ENCODE peak calls at places on chromosomes 12 and 14, in ten cellular contexts. G is left kidney; A is aorta; W is activated CD4-positive, alpha-beta memory T cell treated with anti-CD3 and anti-CD28 coated beads for 36 hours; H is D341Med; B is GM23248; C is MV-4-11; P is DMS79 treated with DMSO at 0.1 percent for 48 hours; K is fibroblast of lung; X is stimulated activated CD4-positive, alpha-beta T cell treated with anti-CD3 and anti-CD28 coated beads, Interleukin-15, amount 100 ng/mL, for 24 hours. R is an unnamed sample.

GRCh38 chr12:1332327-1332726 is 262.1 kb downstream of the FBXL14 start:
- DNase-seq in P (no peak), B (no peak), H (no peak), X (no peak), K (no peak), G (no peak), A (no peak), C (no peak), W (no peak), R (no peak)

GRCh38 chr12:53645191-53645590 is 19.0 kb upstream of the ATF7 start:
- DNase-seq in W (no peak), C (no peak), X (no peak), B (peak), G (no peak), A (no peak), K (peak), P (no peak), H (no peak), R (no peak)

GRCh38 chr12:120257041-120257821 is 8.3 kb downstream of the PXN start:
- DNase-seq in G (peak), P (no peak), K (peak), H (no peak), W (no peak), B (peak), C (no peak), X (no peak), A (no peak), R (peak)

GRCh38 chr14:64931123-64931522 is 11.4 kb downstream of the GPX2 start:
- DNase-seq in K (no peak), G (no peak), C (no peak), P (no peak), A (no peak), B (no peak), H (no peak), X (no peak), W (no peak), R (no peak)

GRCh38 chr12:26787125-26787495 is 45.9 kb downstream of the ITPR2 start:
- DNase-seq in A (no peak), H (no peak), K (peak), W (no peak), C (no peak), G (no peak), X (no peak), B (peak), P (no peak), R (no peak)

GRCh38 chr12:106767954-106768501 is 6.5 kb upstream of the RIC8B start:
- DNase-seq in A (no peak), C (no peak), P (no peak), B (no peak), G (peak), H (no peak), W (no peak), X (no peak), K (peak), R (peak)

GRCh38 chr14:69657961-69658360 is 46.6 kb downstream of the SUSD6 start:
- DNase-seq in W (no peak), X (no peak), G (peak), A (no peak), C (no peak), P (peak), H (no peak), B (peak), K (peak), R (no peak)

GRCh38 chr12:69068431-69068830 is 135.5 kb upstream of the CPM start:
- DNase-seq in P (no peak), K (peak), B (peak), X (peak), H (no peak), G (no peak), C (peak), A (no peak), W (peak), R (no peak)

GRCh38 chr14:80658733-80659132 is 282.8 kb downstream of the CEP128 start:
- DNase-seq in W (no peak), X (no peak), H (no peak), P (no peak), K (no peak), A (no peak), B (no peak), C (no peak), G (no peak), R (peak)

GRCh38 chr14:97266653-97267052 is 469.5 kb downstream of the VRK1 start:
- DNase-seq in X (no peak), H (no peak), W (no peak), C (no peak), P (no peak), K (peak), B (peak), A (no peak), G (peak), R (no peak)

GRCh38 chr12:31324116-31324844 is 1.7 kb downstream of the SINHCAF start:
- DNase-seq in H (peak), G (peak), B (peak), X (peak), K (peak), A (peak), P (peak), C (peak), W (peak), R (peak)

GRCh38 chr12:88578274-88578673 is 2.0 kb downstream of the KITLG start:
- DNase-seq in B (peak), X (no peak), H (peak), W (no peak), K (peak), P (peak), G (peak), A (no peak), C (no peak), R (no peak)

GRCh38 chr14:35898217-35898775 is 72.2 kb downstream of the BRMS1L start:
- DNase-seq in C (no peak), G (no peak), P (no peak), W (no peak), K (no peak), X (no peak), H (no peak), A (no peak), B (no peak), R (no peak)

GRCh38 chr12:121697093-121697698 is 15.4 kb upstream of the TMEM120B start:
- DNase-seq in C (peak), X (peak), W (no peak), B (peak), P (peak), A (no peak), H (peak), G (peak), K (peak), R (peak)

GRCh38 chr14:100285021-100285912 is 21.0 kb downstream of the SLC25A29 start:
- DNase-seq in X (peak), P (peak), C (peak), K (peak), A (peak), B (peak), W (peak), G (peak), H (peak), R (peak)

GRCh38 chr14:56268039-56268438 is 149.8 kb downstream of the PELI2 start:
- DNase-seq in C (no peak), X (no peak), B (peak), P (no peak), G (no peak), K (peak), W (no peak), A (no peak), H (no peak), R (no peak)

GRCh38 chr12:56954956-56955355 is 2.5 kb downstream of the RDH16 start:
- DNase-seq in G (no peak), K (no peak), H (no peak), X (no peak), C (no peak), W (no peak), B (no peak), P (no peak), A (no peak), R (no peak)

GRCh38 chr12:590206-590750 is 73.0 kb downstream of the NINJ2 start:
- DNase-seq in W (no peak), G (no peak), C (no peak), X (no peak), B (no peak), K (no peak), P (no peak), A (peak), H (no peak), R (no peak)

GRCh38 chr14:47833006-47833405 is 157.6 kb upstream of the MDGA2 start:
- DNase-seq in G (peak), B (no peak), K (no peak), P (no peak), W (no peak), C (no peak), X (no peak), A (no peak), H (no peak), R (no peak)

GRCh38 chr12:50222275-50222783 is 55.2 kb upstream of the CERS5 start:
- DNase-seq in W (peak), G (peak), B (peak), X (peak), H (peak), K (peak), P (peak), C (peak), A (no peak), R (peak)

GRCh38 chr14:55053018-55053417 is 1.6 kb downstream of the MAPK1IP1L start:
- DNase-seq in B (no peak), A (no peak), G (no peak), P (no peak), X (no peak), K (no peak), W (no peak), H (no peak), C (no peak), R (no peak)